ENCODE peak calls at places on chromosomes 4 and X, in seven cellular contexts. I, D, R, O, N, Q and C are unnamed samples. For H3K79me1, the result is how much of the 10 kb centered on the place peaks cover.

GRCh38 chrX:7950865-7951264 is 23.7 kb upstream of the PNPLA4 start:
- DNase-seq in I (no peak), D (no peak), R (no peak), O (no peak), N (no peak), Q (no peak), C (no peak)

GRCh38 chr4:14000091-14000814 is 372.7 kb upstream of the BOD1L1 start:
- DNase-seq in I (no peak), D (peak), R (no peak), O (no peak), N (no peak), Q (no peak), C (no peak)

GRCh38 chr4:48907706-48908477 is 1.3 kb upstream of the OCIAD2 start:
- DNase-seq in I (no peak), D (no peak), R (no peak), O (no peak), N (no peak), Q (peak), C (no peak)

GRCh38 chrX:50617183-50617582 is 146.6 kb upstream of the DGKK start:
- DNase-seq in I (no peak), D (no peak), R (no peak), O (no peak), N (no peak), Q (no peak), C (no peak)

GRCh38 chr4:142128529-142128928 is 492.1 kb downstream of the IL15 start:
- DNase-seq in I (no peak), D (peak), R (no peak), O (peak), N (no peak), Q (no peak), C (no peak)

GRCh38 chr4:26032142-26032541 is 118.1 kb downstream of the SMIM20 start:
- DNase-seq in I (no peak), D (peak), R (no peak), O (peak), N (no peak), Q (no peak), C (no peak)

GRCh38 chrX:40792433-40792832 is 57.1 kb upstream of the MED14 start:
- DNase-seq in I (no peak), D (no peak), R (no peak), O (no peak), N (no peak), Q (no peak), C (no peak)

GRCh38 chrX:48703642-48704481 is 7.3 kb downstream of the SUV39H1 start:
- DNase-seq in I (no peak), D (peak), R (no peak), O (peak), N (no peak), Q (peak), C (peak)

GRCh38 chr4:98434816-98435215 is 173.6 kb downstream of the RAP1GDS1 start:
- DNase-seq in I (no peak), D (no peak), R (no peak), O (no peak), N (no peak), Q (no peak), C (no peak)

GRCh38 chr4:101967697-101968346 is 177.3 kb downstream of the BANK1 start:
- DNase-seq in I (no peak), D (no peak), R (no peak), O (no peak), N (no peak), Q (no peak), C (no peak)

GRCh38 chrX:3257471-3257870 is 89.0 kb downstream of the MXRA5 start:
- DNase-seq in I (no peak), D (no peak), R (no peak), O (no peak), N (no peak), Q (no peak), C (no peak)

GRCh38 chr4:78689700-78690318 is 86.3 kb upstream of the BMP2K start:
- DNase-seq in I (no peak), D (no peak), R (no peak), O (no peak), N (no peak), Q (no peak), C (no peak)

GRCh38 chrX:2572740-2573139 is 72.0 kb upstream of the DHRSX start:
- DNase-seq in I (no peak), D (no peak), R (no peak), O (no peak), N (no peak), Q (peak), C (peak)

GRCh38 chr4:88599298-88599697 is 7.0 kb downstream of the HERC3 start:
- DNase-seq in I (no peak), D (peak), R (no peak), O (peak), N (no peak), Q (no peak), C (no peak)

GRCh38 chr4:41076481-41076880 is 137.9 kb downstream of the APBB2 start:
- DNase-seq in I (no peak), D (no peak), R (no peak), O (no peak), N (no peak), Q (no peak), C (no peak)

GRCh38 chr4:24659241-24659961 is 75.0 kb upstream of the DHX15 start:
- DNase-seq in I (no peak), D (no peak), R (no peak), O (no peak), N (no peak), Q (peak), C (peak)

GRCh38 chr4:42412251-42412650 is 15.0 kb downstream of the SHISA3 start:
- DNase-seq in I (no peak), D (peak), R (no peak), O (peak), N (no peak), Q (peak), C (peak)

GRCh38 chrX:118974088-118974907 is at the start of gene LONRF3:
- DNase-seq in I (no peak), D (peak), R (no peak), O (peak), N (no peak), Q (peak), C (no peak)

GRCh38 chr4:15805583-15806517 is 27.7 kb downstream of the CD38 start:
- DNase-seq in I (peak), D (peak), R (peak), O (peak), N (no peak), Q (peak), C (peak)

GRCh38 chrX:22097295-22097694 is 65.2 kb downstream of the PHEX start:
- DNase-seq in I (no peak), D (peak), R (no peak), O (peak), N (no peak), Q (no peak), C (no peak)

GRCh38 chr4:181661090-181661489 is 582.1 kb upstream of the TENM3 start:
- DNase-seq in I (no peak), D (peak), R (no peak), O (no peak), N (no peak), Q (peak), C (no peak)

GRCh38 chrX:38857736-38858432 is 56.6 kb downstream of the MID1IP1 start:
- DNase-seq in I (no peak), D (no peak), R (no peak), O (no peak), N (no peak), Q (no peak), C (peak)

GRCh38 chrX:9884031-9884779 is 83.0 kb upstream of the CLDN34 start:
- DNase-seq in I (no peak), D (no peak), R (no peak), O (no peak), N (no peak), Q (no peak), C (no peak)

GRCh38 chr4:8599657-8600056 is 7.1 kb downstream of the CPZ start:
- DNase-seq in I (no peak), D (peak), R (no peak), O (peak), N (no peak), Q (no peak), C (no peak)

GRCh38 chr4:139595989-139596679 is 40.1 kb upstream of the SETD7 start:
- DNase-seq in I (no peak), D (peak), R (no peak), O (peak), N (no peak), Q (peak), C (peak)

GRCh38 chr4:105198541-105198940 is 51.9 kb downstream of the TET2 start:
- DNase-seq in I (no peak), D (no peak), R (no peak), O (no peak), N (no peak), Q (peak), C (no peak)

GRCh38 chr4:121243476-121243875 is 79.4 kb upstream of the TNIP3 start:
- DNase-seq in I (no peak), D (peak), R (no peak), O (no peak), N (no peak), Q (no peak), C (no peak)

GRCh38 chrX:70422886-70423336 is at the start of gene GDPD2:
- DNase-seq in I (peak), D (no peak), R (peak), O (no peak), N (peak), Q (no peak), C (peak)

GRCh38 chrX:103774070-103774642 is 2.5 kb upstream of the PLP1 start:
- DNase-seq in I (no peak), D (peak), R (peak), O (peak), N (no peak), Q (no peak), C (no peak)

GRCh38 chr4:91127891-91128290 is 1000.7 kb downstream of the CCSER1 start:
- DNase-seq in I (no peak), D (no peak), R (no peak), O (no peak), N (no peak), Q (no peak), C (peak)

GRCh38 chrX:154481195-154481594 is 2.1 kb upstream of the LAGE3 start:
- DNase-seq in I (no peak), D (no peak), R (no peak), O (no peak), N (no peak), Q (no peak), C (no peak)

GRCh38 chr4:157115613-157116340 is 39.8 kb downstream of the GLRB start:
- DNase-seq in I (no peak), D (peak), R (no peak), O (peak), N (no peak), Q (peak), C (peak)

GRCh38 chrX:13666836-13667235 is 13.9 kb downstream of the TCEANC start:
- DNase-seq in I (no peak), D (no peak), R (no peak), O (no peak), N (no peak), Q (no peak), C (no peak)

GRCh38 chrX:11740794-11741193 is 17.2 kb upstream of the MSL3 start:
- DNase-seq in I (no peak), D (no peak), R (no peak), O (no peak), N (no peak), Q (no peak), C (no peak)

GRCh38 chr4:13908455-13908854 is 280.9 kb upstream of the BOD1L1 start:
- DNase-seq in I (no peak), D (no peak), R (no peak), O (no peak), N (no peak), Q (no peak), C (no peak)

GRCh38 chrX:124328765-124329164 is 3.7 kb upstream of the TEX13D start:
- DNase-seq in I (no peak), D (no peak), R (no peak), O (no peak), N (no peak), Q (no peak), C (peak)

GRCh38 chr4:6123976-6124375 is 76.4 kb downstream of the JAKMIP1 start:
- DNase-seq in I (no peak), D (no peak), R (no peak), O (no peak), N (no peak), Q (no peak), C (no peak)

GRCh38 chrX:28189011-28189410 is 207.8 kb upstream of the DCAF8L1 start:
- DNase-seq in I (no peak), D (peak), R (no peak), O (peak), N (no peak), Q (peak), C (no peak)

DNA sequence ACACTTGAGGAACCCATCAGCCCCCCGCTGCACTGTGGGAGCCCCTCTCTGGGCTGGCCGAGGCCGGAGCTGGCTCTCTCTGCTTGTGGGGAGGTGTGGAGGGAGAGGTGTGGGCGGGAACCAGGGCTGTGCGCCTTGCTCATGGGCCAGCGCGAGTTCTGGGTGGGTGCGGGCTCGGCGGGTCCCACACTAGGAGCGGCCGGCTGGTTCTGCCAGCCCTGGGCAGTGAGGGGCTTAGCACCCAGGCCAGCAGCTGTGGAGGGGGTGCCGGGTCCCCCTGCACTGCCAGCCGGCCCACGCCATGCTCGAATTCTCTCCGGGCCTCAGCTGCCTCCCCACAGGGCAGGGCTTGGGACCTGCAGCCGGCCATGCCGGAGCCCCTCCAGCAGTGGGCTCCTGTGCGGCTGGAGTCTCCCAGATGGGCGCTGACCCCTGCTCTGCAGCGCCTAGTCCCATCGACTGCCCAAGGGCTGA is 430.2 kb downstream of the FAT4 start:
- DNase-seq in I (no peak), D (no peak), R (no peak), O (no peak), N (no peak), Q (no peak), C (no peak)
- H3K23ac ChIP-seq in I (no peak), D (no peak), R (no peak), O (no peak), N (no peak), Q (no peak), C (no peak)

DNA sequence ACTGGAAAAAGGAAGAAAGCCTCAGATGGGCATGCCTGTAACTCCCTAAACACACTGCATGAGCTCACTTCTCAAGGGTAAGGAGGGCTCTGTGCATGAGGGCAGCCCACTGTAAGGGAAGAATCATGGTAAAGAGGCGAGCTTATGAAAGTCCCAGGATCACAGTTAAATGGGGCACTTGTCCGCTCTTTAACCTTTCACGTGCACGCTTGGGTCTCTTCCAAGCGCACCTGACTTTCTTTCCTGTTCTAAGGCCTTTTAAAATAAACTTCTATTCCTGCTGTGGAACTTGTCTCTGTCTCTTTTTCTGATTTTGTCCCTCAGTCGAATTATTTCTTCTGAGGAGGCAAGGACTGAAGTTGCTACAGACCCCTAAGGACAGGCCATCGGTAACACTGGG is 321.7 kb downstream of the PPP1R2C start:
- DNase-seq in I (no peak), D (no peak), R (no peak), O (no peak), N (no peak), Q (no peak), C (no peak)
- H3K79me1 ChIP-seq in I (under half), D (under half), R (under half), O (under half), N (under half), Q (under half), C (under half)

DNA sequence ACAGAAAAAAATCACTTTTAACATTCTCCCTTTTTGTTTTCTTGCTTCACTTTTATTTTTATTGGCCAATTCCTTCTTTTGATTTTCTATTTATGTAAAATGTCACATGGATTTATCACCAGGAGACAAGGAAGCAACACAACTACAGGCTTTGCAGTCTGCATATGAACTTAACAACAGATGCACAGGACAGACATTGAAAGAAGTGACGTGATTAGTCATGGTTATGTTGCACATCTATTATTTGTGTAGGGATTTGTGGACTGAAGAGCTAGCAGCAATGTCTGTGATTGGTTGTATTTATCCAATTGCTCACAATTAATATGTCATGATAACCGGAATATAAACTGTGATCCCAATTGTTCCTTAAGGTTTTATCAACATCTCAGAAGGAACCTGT is 147.8 kb upstream of the KLF3 start:
- DNase-seq in I (no peak), D (no peak), R (no peak), O (no peak), N (no peak), Q (no peak), C (no peak)
- H3K23ac ChIP-seq in I (no peak), D (no peak), R (no peak), O (no peak), N (no peak), Q (no peak), C (no peak)

GRCh38 chrX:133648594-133648993 is 233.3 kb upstream of the GPC4 start:
- DNase-seq in I (no peak), D (no peak), R (no peak), O (no peak), N (no peak), Q (no peak), C (no peak)
- H3K79me1 ChIP-seq in I (under half), D (under half), R (under half), O (under half), N (under half), Q (under half), C (under half)